ENCODE peak calls at places on chromosomes 5 and 9, in nine cellular contexts. H is spleen, A is transverse colon, D is stomach, I is endothelial cell of umbilical vein, U is sigmoid colon, M is breast epithelium, P is HCT116, W is prostate gland. N is an unnamed sample.
A peak's percentile ranks its signal among the peaks of the same experiment; 100 is the strongest.

GRCh38 chr9:27154923-27155322 is 45.9 kb downstream of the TEK start:
- DNase-seq in H (no peak), A (no peak), D (no peak), I (peak; percentile 96), U (no peak), M (no peak), P (no peak), W (no peak), N (no peak)

GRCh38 chr9:70510157-70510770 is 95.8 kb upstream of the KLF9 start:
- DNase-seq in H (peak; percentile 69), A (peak; percentile 49), D (peak; percentile 56), I (peak; percentile 46), U (no peak), M (no peak), P (peak; percentile 24), W (peak; percentile 22), N (peak; percentile 43)

GRCh38 chr9:2817987-2818386 is 25.9 kb downstream of the PUM3 start:
- DNase-seq in H (no peak), A (no peak), D (no peak), I (no peak), U (no peak), M (no peak), P (no peak), W (no peak), N (no peak)

GRCh38 chr5:149037819-149038218 is 25.0 kb downstream of the SH3TC2 start:
- DNase-seq in H (no peak), A (no peak), D (no peak), I (no peak), U (no peak), M (no peak), P (no peak), W (no peak), N (no peak)

GRCh38 chr9:92633879-92634278 is 36.1 kb downstream of the IPPK start:
- DNase-seq in H (peak; percentile 42), A (no peak), D (peak; percentile 17), I (no peak), U (peak; percentile 62), M (no peak), P (no peak), W (no peak), N (no peak)

GRCh38 chr9:71876829-71877228 is 34.2 kb downstream of the ABHD17B start:
- DNase-seq in H (no peak), A (no peak), D (no peak), I (no peak), U (no peak), M (no peak), P (no peak), W (no peak), N (no peak)

GRCh38 chr5:59745422-59745863 is 148.1 kb downstream of the PDE4D start:
- DNase-seq in H (no peak), A (peak; percentile 32), D (peak; percentile 43), I (no peak), U (peak; percentile 90), M (no peak), P (no peak), W (peak; percentile 63), N (peak; percentile 38)

GRCh38 chr5:6554812-6555211 is 78.0 kb downstream of the NSUN2 start:
- DNase-seq in H (no peak), A (no peak), D (no peak), I (peak; percentile 40), U (no peak), M (no peak), P (no peak), W (no peak), N (no peak)

GRCh38 chr9:20144255-20144654 is 355.4 kb upstream of the SLC24A2 start:
- DNase-seq in H (no peak), A (no peak), D (no peak), I (no peak), U (no peak), M (no peak), P (no peak), W (no peak), N (no peak)

GRCh38 chr5:177025139-177025538 is 2.6 kb downstream of the ZNF346 start:
- DNase-seq in H (no peak), A (no peak), D (no peak), I (no peak), U (no peak), M (no peak), P (no peak), W (no peak), N (no peak)

GRCh38 chr5:99926463-99926862 is 608.7 kb upstream of the FAM174A start:
- DNase-seq in H (no peak), A (no peak), D (no peak), I (no peak), U (no peak), M (no peak), P (no peak), W (no peak), N (no peak)

GRCh38 chr9:30120654-30121053 is 2263.8 kb upstream of the ACO1 start:
- DNase-seq in H (no peak), A (no peak), D (no peak), I (no peak), U (no peak), M (no peak), P (no peak), W (no peak), N (no peak)

GRCh38 chr9:74838351-74838750 is 49.4 kb downstream of the TRPM6 start:
- DNase-seq in H (no peak), A (no peak), D (no peak), I (no peak), U (no peak), M (no peak), P (no peak), W (no peak), N (no peak)

GRCh38 chr5:61301820-61302563 is 30.1 kb upstream of the ZSWIM6 start:
- DNase-seq in H (no peak), A (peak; percentile 66), D (peak; percentile 88), I (peak; percentile 29), U (peak; percentile 85), M (peak; percentile 86), P (peak; percentile 82), W (peak; percentile 90), N (no peak)

DNA sequence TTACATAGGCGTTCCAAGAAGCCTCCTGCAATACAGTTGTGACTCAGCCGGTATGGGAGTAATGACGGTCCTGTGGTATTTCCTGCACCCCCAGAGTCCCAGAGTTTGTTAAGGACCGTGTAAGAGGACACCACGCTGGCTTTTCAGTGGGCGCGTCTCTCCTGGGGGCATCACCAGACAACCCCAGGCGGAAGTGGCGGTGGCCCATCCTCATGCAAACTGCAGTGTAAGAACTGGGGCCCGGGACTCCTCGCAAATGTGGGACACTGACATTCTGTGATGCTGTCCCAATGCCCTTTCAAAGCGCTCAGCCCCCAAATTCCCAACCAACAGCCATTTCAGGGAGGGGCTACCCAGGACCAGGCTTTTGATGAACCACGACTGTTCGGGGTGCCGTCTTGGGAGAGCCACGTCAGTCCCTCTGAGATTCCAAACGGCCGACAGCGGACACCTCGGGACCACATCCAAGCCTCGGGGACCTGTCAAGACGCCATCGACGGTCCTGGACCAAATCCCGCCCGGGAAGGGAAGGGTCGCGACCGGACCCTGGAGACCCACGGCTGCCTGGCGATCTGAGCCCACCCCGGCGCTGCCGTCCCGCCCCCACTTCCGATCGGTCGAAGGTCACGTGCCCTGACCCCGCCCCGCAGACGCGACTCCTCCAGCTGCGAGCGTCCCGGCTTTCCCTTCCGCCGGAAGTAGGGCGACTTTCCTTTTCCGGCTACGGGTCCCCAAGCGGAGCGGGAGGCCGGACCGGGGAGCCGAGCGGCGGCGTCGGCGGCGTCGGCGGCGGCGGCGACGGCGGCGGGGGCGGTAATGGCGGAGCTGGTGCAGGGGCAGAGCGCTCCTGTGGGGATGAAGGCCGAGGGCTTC is at the start of gene FUBP3:
- DNase-seq in H (peak; percentile 96), A (peak; percentile 95), D (peak; percentile 94), I (peak; percentile 77), U (peak; percentile 97), M (peak; percentile 88), P (peak; percentile 77), W (peak; percentile 92), N (peak; percentile 92)
- TF ChIP-seq POLR2A in H (peak; percentile 53), A (peak; percentile 81), D (no peak), I (peak; percentile 50), U (peak; percentile 91), M (peak; percentile 85), P (peak; percentile 55), W (peak; percentile 79), N (peak; percentile 88)

DNA sequence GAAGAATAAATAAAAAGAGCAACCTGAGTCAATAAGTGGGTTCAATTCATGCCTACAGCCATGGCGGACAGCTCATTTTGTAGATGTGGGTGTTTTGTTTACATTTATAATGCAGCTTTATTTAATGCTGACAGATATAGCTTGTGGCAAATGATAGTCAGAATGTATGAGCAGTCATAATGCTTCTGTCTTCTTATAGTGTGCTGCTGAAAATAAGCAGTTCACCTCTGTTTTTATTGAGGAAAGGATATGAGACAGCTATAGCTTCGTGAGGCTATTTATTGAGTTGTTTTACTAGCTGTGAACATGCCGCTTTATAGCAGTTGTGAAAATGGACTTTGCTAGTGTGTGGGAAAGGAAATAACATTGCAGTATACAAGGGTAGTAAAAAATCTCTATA is 147.4 kb downstream of the PBX3 start:
- DNase-seq in H (no peak), A (no peak), D (no peak), I (no peak), U (no peak), M (no peak), P (no peak), W (no peak), N (no peak)
- TF ChIP-seq POLR2AphosphoS5 in H (no peak), A (no peak), D (no peak), I (no peak), U (no peak), M (no peak), P (no peak), W (peak; percentile 12), N (no peak)

GRCh38 chr5:76716456-76717157 is 681 bp downstream of the F2R start:
- DNase-seq in H (peak; percentile 80), A (no peak), D (no peak), I (peak; percentile 63), U (no peak), M (no peak), P (no peak), W (no peak), N (no peak)

GRCh38 chr5:76714771-76715483 is 999 bp upstream of the F2R start:
- DNase-seq in H (peak; percentile 85), A (peak; percentile 21), D (no peak), I (no peak), U (no peak), M (no peak), P (no peak), W (no peak), N (peak; percentile 85)

GRCh38 chr5:76715484-76715733 is 517 bp upstream of the F2R start:
- DNase-seq in H (no peak), A (no peak), D (no peak), I (no peak), U (no peak), M (no peak), P (no peak), W (no peak), N (no peak)

GRCh38 chr5:76717222-76718083 is 1.5 kb downstream of the F2R start:
- DNase-seq in H (no peak), A (no peak), D (no peak), I (no peak), U (no peak), M (no peak), P (no peak), W (no peak), N (no peak)

GRCh38 chr5:76715734-76716455 is at the start of gene F2R:
- DNase-seq in H (peak; percentile 92), A (peak; percentile 62), D (peak; percentile 38), I (peak; percentile 94), U (no peak), M (no peak), P (no peak), W (peak; percentile 20), N (peak; percentile 93)
- TF ChIP-seq POLR2A in H (no peak), A (no peak), D (no peak), I (no peak), U (no peak), M (no peak), P (no peak), W (no peak), N (no peak)

GRCh38 chr5:80967500-80968181 is 7.5 kb downstream of the RASGRF2 start:
- DNase-seq in H (no peak), A (peak; percentile 35), D (no peak), I (peak; percentile 94), U (peak; percentile 81), M (peak; percentile 82), P (no peak), W (peak; percentile 88), N (peak; percentile 26)
- TF ChIP-seq POLR2AphosphoS5 in H (no peak), A (no peak), D (no peak), I (peak; percentile 91), U (peak; percentile 41), M (no peak), P (no peak), W (peak; percentile 91), N (no peak)

N was measured in upper lobe of left lung.